ENCODE peak calls at places on chromosomes 3 and 15, in five cellular contexts. P, F, T, B and D are unnamed samples.

GRCh38 chr3:119304201-119304713 is 10.1 kb downstream of the ARHGAP31 start:
- DNase-seq in F (peak; percentile 67), B (no peak), T (no peak), P (peak; percentile 83), D (no peak)

GRCh38 chr3:27681249-27681748 is 40.8 kb downstream of the EOMES start:
- DNase-seq in F (peak; percentile 95), T (no peak), B (peak; percentile 68), P (peak; percentile 77), D (peak; percentile 89)

GRCh38 chr15:74709011-74709410 is 13.2 kb upstream of the EDC3 start:
- DNase-seq in F (peak; percentile 32), T (no peak), P (no peak), B (no peak), D (peak; percentile 28)

GRCh38 chr3:64190517-64191515 is 34.5 kb downstream of the PRICKLE2 start:
- DNase-seq in P (peak; percentile 79), B (no peak), T (no peak), F (peak; percentile 97), D (peak; percentile 91)

GRCh38 chr3:124766113-124767095 is 36.2 kb downstream of the UMPS start:
- DNase-seq in B (no peak), P (no peak), T (no peak), F (no peak), D (no peak)

GRCh38 chr3:54345976-54346375 is 223.6 kb downstream of the CACNA2D3 start:
- DNase-seq in B (no peak), P (no peak), F (no peak), T (no peak), D (no peak)

GRCh38 chr3:18919158-18919557 is 229.2 kb upstream of the KCNH8 start:
- DNase-seq in B (no peak), F (no peak), P (no peak), T (no peak), D (no peak)

GRCh38 chr3:4546346-4547178 is 53.4 kb downstream of the ITPR1 start:
- DNase-seq in B (no peak), P (no peak), F (no peak), T (no peak), D (no peak)

GRCh38 chr15:24955549-24955929 is 752 bp downstream of the SNRPN start:
- DNase-seq in T (no peak), B (peak; percentile 18), P (no peak), F (no peak), D (no peak)

GRCh38 chr3:63130625-63131024 is 147.5 kb upstream of the SYNPR start:
- DNase-seq in F (no peak), B (no peak), P (no peak), T (no peak), D (no peak)

GRCh38 chr3:153209596-153209995 is 47.6 kb downstream of the RAP2B start:
- DNase-seq in F (peak; percentile 81), B (no peak), P (peak; percentile 42), T (no peak), D (no peak)

GRCh38 chr3:57646723-57647122 is 46.2 kb downstream of the DENND6A start:
- DNase-seq in P (peak; percentile 22), B (no peak), T (no peak), F (peak; percentile 71), D (peak; percentile 67)

GRCh38 chr15:101578443-101578894 is 73.7 kb downstream of the TM2D3 start:
- DNase-seq in T (peak; percentile 25), B (peak; percentile 67), P (no peak), F (peak; percentile 51), D (peak; percentile 47)

GRCh38 chr3:71694358-71694999 is 30.7 kb downstream of the EIF4E3 start:
- DNase-seq in T (no peak), F (peak; percentile 88), B (no peak), P (peak; percentile 68), D (no peak)

GRCh38 chr3:146814601-146815315 is 209.6 kb upstream of the PLSCR5 start:
- DNase-seq in F (peak; percentile 78), T (no peak), B (no peak), P (peak; percentile 51), D (no peak)

GRCh38 chr15:55546718-55547117 is 38.7 kb upstream of the DNAAF4 start:
- DNase-seq in B (no peak), F (peak; percentile 74), T (no peak), P (peak; percentile 56), D (no peak)

GRCh38 chr3:14319654-14320182 is 82.7 kb upstream of the SLC6A6 start:
- DNase-seq in T (no peak), P (peak; percentile 65), B (peak; percentile 82), F (peak; percentile 84), D (peak; percentile 48)

DNA sequence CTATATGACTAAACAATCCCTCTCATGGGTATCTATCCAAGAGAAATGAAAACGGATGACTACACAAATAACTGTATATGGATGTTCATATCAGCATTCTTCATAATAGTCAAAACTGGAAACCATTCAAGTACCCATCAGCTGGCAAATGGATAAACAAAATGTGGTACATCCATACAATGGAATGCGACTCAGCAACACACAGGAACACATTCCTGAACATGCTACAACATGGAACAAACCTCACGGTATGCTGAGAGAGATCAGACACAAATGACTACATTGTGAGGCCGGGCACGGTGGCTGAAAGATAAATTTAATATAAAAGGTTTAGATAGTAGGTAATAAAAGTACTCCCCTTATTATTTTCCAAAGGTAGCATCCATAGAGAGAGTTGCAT is 42.6 kb downstream of the CCR4 start:
- DNase-seq in P (no peak), F (no peak), B (no peak), T (no peak), D (no peak)
- TF ChIP-seq CTCF in P (no peak), F (no peak), B (no peak), T (no peak), D (no peak)

DNA sequence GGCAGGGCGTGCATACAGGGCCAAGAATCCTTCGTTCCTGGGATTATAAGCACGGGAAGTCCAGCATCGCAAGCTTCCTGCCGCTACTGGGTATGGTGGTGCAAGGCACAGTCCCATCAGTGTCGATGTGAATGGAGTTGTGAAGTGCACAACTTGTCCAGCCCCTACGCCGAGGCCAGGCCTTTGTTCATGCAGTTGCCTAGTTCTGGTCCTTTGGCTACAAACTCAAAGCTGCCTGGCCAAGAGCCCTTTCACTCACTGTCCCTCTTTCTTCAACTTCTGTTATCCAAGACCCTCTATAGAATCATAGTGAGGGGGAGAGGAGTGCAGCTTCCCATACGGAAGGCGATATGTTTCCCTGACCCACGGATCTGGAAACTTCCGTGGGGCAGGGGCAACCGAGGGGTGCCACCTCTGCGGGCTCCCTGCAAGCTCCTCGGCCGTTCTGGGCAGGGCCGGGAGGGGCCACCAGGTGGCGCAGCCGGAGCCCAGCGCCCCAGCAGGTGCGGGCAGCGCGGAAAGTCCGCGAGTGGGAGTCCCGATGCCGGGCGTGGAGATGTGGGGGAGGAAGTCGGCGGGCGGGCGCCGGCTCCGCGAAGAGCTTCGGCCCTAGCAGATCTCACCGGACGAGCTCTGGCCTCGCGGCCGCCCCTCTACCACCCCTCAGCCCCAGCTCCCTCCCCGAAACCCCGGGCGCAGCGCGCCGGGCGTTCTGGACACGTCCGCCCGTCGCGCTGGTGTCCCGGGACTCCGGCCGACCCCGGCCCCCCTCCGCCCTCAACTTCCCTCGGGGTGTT is 693 bp downstream of the RASGRP1 start:
- DNase-seq in P (no peak), T (peak; percentile 75), F (peak; percentile 50), B (peak; percentile 85), D (peak; percentile 77)
- TF ChIP-seq CTCF in P (peak; percentile 47), T (peak; percentile 97), F (peak; percentile 68), B (peak; percentile 96), D (peak; percentile 86)

DNA sequence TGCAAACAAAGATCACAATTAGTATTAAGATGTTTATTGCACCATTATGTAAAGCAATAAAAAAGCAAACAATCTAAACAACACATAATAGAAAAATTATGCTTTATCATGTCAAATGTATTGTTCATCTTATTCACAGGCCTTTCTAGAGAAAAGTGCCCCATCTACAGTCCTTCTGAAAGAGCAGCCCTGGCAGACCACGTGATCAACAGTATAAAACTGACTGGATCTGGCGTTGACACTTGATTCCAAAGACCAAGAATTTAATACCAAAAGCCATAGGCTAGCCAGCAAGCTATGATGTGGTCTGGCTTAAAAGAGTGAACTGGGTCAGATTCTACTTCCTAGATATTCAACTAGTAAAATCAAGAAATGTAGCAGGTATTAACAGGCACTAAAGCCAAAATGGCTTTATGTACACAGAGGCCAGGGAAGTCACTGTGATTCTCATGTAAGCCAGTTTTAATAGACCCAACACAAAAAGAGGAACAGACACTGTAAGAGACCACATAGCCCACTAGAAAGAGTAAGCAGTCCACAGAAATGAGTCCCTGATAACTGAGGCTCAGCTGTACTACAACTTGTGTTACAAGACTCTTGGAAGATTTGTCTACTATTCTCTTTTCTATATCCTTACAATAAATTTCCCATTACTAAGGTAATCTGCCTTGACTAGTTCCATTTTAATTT is 32.5 kb downstream of the DMXL2 start:
- DNase-seq in F (no peak), B (peak; percentile 34), T (no peak), P (no peak), D (no peak)
- TF ChIP-seq CTCF in F (no peak), B (no peak), T (no peak), P (no peak), D (no peak)

GRCh38 chr15:63319065-63319464 is 41.7 kb downstream of the APH1B start:
- DNase-seq in B (no peak), F (no peak), P (no peak), T (no peak), D (no peak)

GRCh38 chr15:63321462-63321861 is 44.1 kb downstream of the APH1B start:
- DNase-seq in F (no peak), B (peak; percentile 12), T (no peak), P (no peak), D (no peak)

GRCh38 chr15:63322541-63322940 is 45.1 kb downstream of the APH1B start:
- DNase-seq in T (no peak), B (no peak), P (no peak), F (peak; percentile 56), D (peak; percentile 53)

GRCh38 chr15:63313866-63314265 is 36.5 kb downstream of the APH1B start:
- DNase-seq in T (no peak), B (no peak), P (no peak), F (no peak), D (no peak)

GRCh38 chr15:63318344-63318743 is 40.9 kb downstream of the APH1B start:
- DNase-seq in F (no peak), B (no peak), P (no peak), T (no peak), D (no peak)
- TF ChIP-seq CTCF in F (no peak), B (no peak), P (no peak), T (no peak), D (no peak)